ENCODE peak calls at places on chromosomes 3 and 15, in nine cellular contexts. One of them, this sample, is unnamed.

GRCh38 chr15:33150516-33150915 is 44.0 kb downstream of the FMN1 start:
- DNase-seq in A172: no peak
- DNase-seq in NCI-H524: peak; percentile 6
- DNase-seq in stimulated activated naive CD4-positive, alpha-beta T cell: no peak
- DNase-seq in IMR-90: no peak
- DNase-seq in cerebellar nuclear complex: no peak
- DNase-seq in cardiac septum: no peak
- DNase-seq in activated naive CD4-positive, alpha-beta T cell: no peak
- DNase-seq in prostate gland: no peak
- DNase-seq in this sample: no peak

GRCh38 chr3:66253790-66254620 is 33.2 kb downstream of the SLC25A26 start:
- DNase-seq in stimulated activated naive CD4-positive, alpha-beta T cell: no peak
- DNase-seq in activated naive CD4-positive, alpha-beta T cell: no peak
- DNase-seq in A172: peak; percentile 18
- DNase-seq in cerebellar nuclear complex: no peak
- DNase-seq in prostate gland: no peak
- DNase-seq in cardiac septum: no peak
- DNase-seq in IMR-90: peak; percentile 67
- DNase-seq in NCI-H524: no peak
- DNase-seq in this sample: no peak

GRCh38 chr3:108178676-108179075 is 43.5 kb downstream of the IFT57 start:
- DNase-seq in NCI-H524: no peak
- DNase-seq in cerebellar nuclear complex: no peak
- DNase-seq in prostate gland: no peak
- DNase-seq in IMR-90: peak; percentile 66
- DNase-seq in stimulated activated naive CD4-positive, alpha-beta T cell: no peak
- DNase-seq in A172: no peak
- DNase-seq in cardiac septum: no peak
- DNase-seq in activated naive CD4-positive, alpha-beta T cell: no peak
- DNase-seq in this sample: no peak

GRCh38 chr15:48582472-48583235 is 62.9 kb downstream of the FBN1 start:
- DNase-seq in A172: no peak
- DNase-seq in cardiac septum: no peak
- DNase-seq in cerebellar nuclear complex: no peak
- DNase-seq in IMR-90: peak; percentile 83
- DNase-seq in prostate gland: no peak
- DNase-seq in activated naive CD4-positive, alpha-beta T cell: no peak
- DNase-seq in stimulated activated naive CD4-positive, alpha-beta T cell: no peak
- DNase-seq in NCI-H524: no peak
- DNase-seq in this sample: no peak

GRCh38 chr3:193851941-193852674 is 259.1 kb downstream of the OPA1 start:
- DNase-seq in A172: peak; percentile 51
- DNase-seq in prostate gland: peak; percentile 63
- DNase-seq in activated naive CD4-positive, alpha-beta T cell: no peak
- DNase-seq in IMR-90: no peak
- DNase-seq in NCI-H524: no peak
- DNase-seq in stimulated activated naive CD4-positive, alpha-beta T cell: no peak
- DNase-seq in cerebellar nuclear complex: no peak
- DNase-seq in cardiac septum: no peak
- DNase-seq in this sample: no peak

GRCh38 chr15:40308844-40309189 is 1.1 kb upstream of the PLCB2 start:
- DNase-seq in activated naive CD4-positive, alpha-beta T cell: no peak
- DNase-seq in A172: no peak
- DNase-seq in stimulated activated naive CD4-positive, alpha-beta T cell: no peak
- DNase-seq in prostate gland: no peak
- DNase-seq in cerebellar nuclear complex: no peak
- DNase-seq in cardiac septum: peak; percentile 90
- DNase-seq in NCI-H524: no peak
- DNase-seq in IMR-90: no peak
- DNase-seq in this sample: no peak

GRCh38 chr15:72970965-72971746 is 81.1 kb upstream of the NEO1 start:
- DNase-seq in cerebellar nuclear complex: no peak
- DNase-seq in A172: no peak
- DNase-seq in cardiac septum: no peak
- DNase-seq in NCI-H524: no peak
- DNase-seq in activated naive CD4-positive, alpha-beta T cell: no peak
- DNase-seq in stimulated activated naive CD4-positive, alpha-beta T cell: no peak
- DNase-seq in IMR-90: peak; percentile 33
- DNase-seq in prostate gland: peak; percentile 27
- DNase-seq in this sample: no peak

GRCh38 chr15:80620931-80621330 is 74.2 kb upstream of the ABHD17C start:
- DNase-seq in A172: no peak
- DNase-seq in prostate gland: no peak
- DNase-seq in NCI-H524: no peak
- DNase-seq in cerebellar nuclear complex: no peak
- DNase-seq in activated naive CD4-positive, alpha-beta T cell: no peak
- DNase-seq in stimulated activated naive CD4-positive, alpha-beta T cell: no peak
- DNase-seq in cardiac septum: no peak
- DNase-seq in IMR-90: no peak
- DNase-seq in this sample: no peak

GRCh38 chr15:74763416-74763815 is 14.8 kb downstream of the CYP1A2 start:
- DNase-seq in prostate gland: no peak
- DNase-seq in cardiac septum: no peak
- DNase-seq in activated naive CD4-positive, alpha-beta T cell: no peak
- DNase-seq in stimulated activated naive CD4-positive, alpha-beta T cell: no peak
- DNase-seq in IMR-90: no peak
- DNase-seq in cerebellar nuclear complex: no peak
- DNase-seq in NCI-H524: no peak
- DNase-seq in A172: no peak
- DNase-seq in this sample: no peak

GRCh38 chr15:45785897-45786296 is 151.1 kb downstream of the SQOR start:
- DNase-seq in stimulated activated naive CD4-positive, alpha-beta T cell: no peak
- DNase-seq in A172: no peak
- DNase-seq in IMR-90: no peak
- DNase-seq in NCI-H524: no peak
- DNase-seq in cardiac septum: no peak
- DNase-seq in prostate gland: no peak
- DNase-seq in activated naive CD4-positive, alpha-beta T cell: no peak
- DNase-seq in cerebellar nuclear complex: no peak
- DNase-seq in this sample: no peak

GRCh38 chr3:30672287-30672735 is 65.9 kb downstream of the TGFBR2 start:
- DNase-seq in A172: no peak
- DNase-seq in cerebellar nuclear complex: no peak
- DNase-seq in activated naive CD4-positive, alpha-beta T cell: no peak
- DNase-seq in IMR-90: no peak
- DNase-seq in stimulated activated naive CD4-positive, alpha-beta T cell: no peak
- DNase-seq in NCI-H524: no peak
- DNase-seq in cardiac septum: no peak
- DNase-seq in prostate gland: no peak
- DNase-seq in this sample: no peak

GRCh38 chr15:45529613-45530012 is 7.1 kb upstream of the SLC30A4 start:
- DNase-seq in IMR-90: no peak
- DNase-seq in cardiac septum: no peak
- DNase-seq in A172: no peak
- DNase-seq in activated naive CD4-positive, alpha-beta T cell: no peak
- DNase-seq in cerebellar nuclear complex: no peak
- DNase-seq in prostate gland: no peak
- DNase-seq in NCI-H524: no peak
- DNase-seq in stimulated activated naive CD4-positive, alpha-beta T cell: no peak
- DNase-seq in this sample: no peak

GRCh38 chr3:28326458-28326926 is 22.0 kb upstream of the ZCWPW2 start:
- DNase-seq in prostate gland: no peak
- DNase-seq in activated naive CD4-positive, alpha-beta T cell: no peak
- DNase-seq in cerebellar nuclear complex: no peak
- DNase-seq in stimulated activated naive CD4-positive, alpha-beta T cell: no peak
- DNase-seq in IMR-90: peak; percentile 19
- DNase-seq in A172: no peak
- DNase-seq in NCI-H524: no peak
- DNase-seq in cardiac septum: no peak
- DNase-seq in this sample: no peak

GRCh38 chr3:148641712-148642111 is 56.0 kb upstream of the AGTR1 start:
- DNase-seq in stimulated activated naive CD4-positive, alpha-beta T cell: no peak
- DNase-seq in cardiac septum: no peak
- DNase-seq in cerebellar nuclear complex: no peak
- DNase-seq in IMR-90: no peak
- DNase-seq in NCI-H524: no peak
- DNase-seq in prostate gland: no peak
- DNase-seq in activated naive CD4-positive, alpha-beta T cell: no peak
- DNase-seq in A172: no peak
- DNase-seq in this sample: no peak

GRCh38 chr15:73273181-73274002 is 95.4 kb downstream of the HCN4 start:
- DNase-seq in NCI-H524: peak; percentile 38
- DNase-seq in IMR-90: peak; percentile 67
- DNase-seq in cerebellar nuclear complex: peak; percentile 14
- DNase-seq in activated naive CD4-positive, alpha-beta T cell: no peak
- DNase-seq in prostate gland: peak; percentile 19
- DNase-seq in stimulated activated naive CD4-positive, alpha-beta T cell: no peak
- DNase-seq in cardiac septum: no peak
- DNase-seq in A172: peak; percentile 42
- DNase-seq in this sample: no peak

GRCh38 chr3:6697285-6697684 is 163.6 kb upstream of the GRM7 start:
- DNase-seq in activated naive CD4-positive, alpha-beta T cell: no peak
- DNase-seq in cerebellar nuclear complex: no peak
- DNase-seq in prostate gland: no peak
- DNase-seq in stimulated activated naive CD4-positive, alpha-beta T cell: no peak
- DNase-seq in NCI-H524: no peak
- DNase-seq in cardiac septum: no peak
- DNase-seq in A172: no peak
- DNase-seq in IMR-90: no peak
- DNase-seq in this sample: no peak

This sample was measured in chondrocyte.